ENCODE peak calls at places on chromosomes 2 and 18, in four cellular contexts. One of them, this sample, is unnamed. For H3K4me1 and H3K9me3, the result is how much of the 10 kb centered on the place peaks cover.

GRCh38 chr2:38075436-38076249 is at the start of gene CYP1B1:
- DNase-seq in lower lobe of right lung: peak
- DNase-seq in cardiac muscle cell: no peak
- DNase-seq in neural progenitor cell: peak
- DNase-seq in this sample: no peak

GRCh38 chr2:45855374-45855773 is 203.9 kb downstream of the PRKCE start:
- DNase-seq in lower lobe of right lung: no peak
- DNase-seq in cardiac muscle cell: no peak
- DNase-seq in neural progenitor cell: no peak
- DNase-seq in this sample: no peak

GRCh38 chr2:189555243-189555642 is 25.3 kb downstream of the SLC40A1 start:
- DNase-seq in neural progenitor cell: no peak
- DNase-seq in cardiac muscle cell: no peak
- DNase-seq in lower lobe of right lung: no peak
- DNase-seq in this sample: no peak

GRCh38 chr2:65064728-65065552 is 8.7 kb downstream of the CEP68 start:
- DNase-seq in cardiac muscle cell: peak
- DNase-seq in neural progenitor cell: peak
- DNase-seq in lower lobe of right lung: peak
- DNase-seq in this sample: peak

GRCh38 chr2:164661349-164661748 is 40.1 kb upstream of the GRB14 start:
- DNase-seq in cardiac muscle cell: no peak
- DNase-seq in neural progenitor cell: no peak
- DNase-seq in lower lobe of right lung: no peak
- DNase-seq in this sample: no peak

GRCh38 chr2:95719473-95720060 is 127.8 kb downstream of the TRIM43 start:
- DNase-seq in neural progenitor cell: no peak
- DNase-seq in cardiac muscle cell: peak
- DNase-seq in lower lobe of right lung: peak
- DNase-seq in this sample: no peak

GRCh38 chr2:137947714-137948336 is 16.4 kb upstream of the HNMT start:
- DNase-seq in neural progenitor cell: peak
- DNase-seq in cardiac muscle cell: peak
- DNase-seq in lower lobe of right lung: peak
- DNase-seq in this sample: peak

GRCh38 chr2:136917281-136917680 is 151.9 kb downstream of the THSD7B start:
- DNase-seq in cardiac muscle cell: no peak
- DNase-seq in lower lobe of right lung: no peak
- DNase-seq in neural progenitor cell: peak
- DNase-seq in this sample: peak

GRCh38 chr18:44579028-44579692 is 101.5 kb upstream of the SETBP1 start:
- DNase-seq in cardiac muscle cell: peak
- DNase-seq in lower lobe of right lung: no peak
- DNase-seq in neural progenitor cell: peak
- DNase-seq in this sample: peak

GRCh38 chr2:159936471-159936870 is 125.9 kb downstream of the PLA2R1 start:
- DNase-seq in neural progenitor cell: no peak
- DNase-seq in lower lobe of right lung: no peak
- DNase-seq in cardiac muscle cell: no peak
- DNase-seq in this sample: peak

GRCh38 chr18:73564073-73564472 is 583.6 kb downstream of the FBXO15 start:
- DNase-seq in cardiac muscle cell: no peak
- DNase-seq in neural progenitor cell: no peak
- DNase-seq in lower lobe of right lung: no peak
- DNase-seq in this sample: peak

GRCh38 chr2:229884775-229885699 is 36.8 kb downstream of the TRIP12 start:
- DNase-seq in lower lobe of right lung: no peak
- DNase-seq in cardiac muscle cell: no peak
- DNase-seq in neural progenitor cell: no peak
- DNase-seq in this sample: no peak

GRCh38 chr2:203018181-203018580 is 3.5 kb downstream of the NBEAL1 start:
- DNase-seq in neural progenitor cell: no peak
- DNase-seq in lower lobe of right lung: no peak
- DNase-seq in cardiac muscle cell: peak
- DNase-seq in this sample: no peak

GRCh38 chr2:223970343-223971128 is 13.3 kb downstream of the MRPL44 start:
- DNase-seq in neural progenitor cell: peak
- DNase-seq in cardiac muscle cell: peak
- DNase-seq in lower lobe of right lung: no peak
- DNase-seq in this sample: peak

GRCh38 chr2:236086971-236087465 is 81.2 kb downstream of the GBX2 start:
- DNase-seq in lower lobe of right lung: no peak
- DNase-seq in cardiac muscle cell: no peak
- DNase-seq in neural progenitor cell: peak
- DNase-seq in this sample: peak

GRCh38 chr18:3251963-3252277 is 4.3 kb downstream of the MYL12A start:
- DNase-seq in neural progenitor cell: no peak
- DNase-seq in lower lobe of right lung: no peak
- DNase-seq in cardiac muscle cell: no peak
- DNase-seq in this sample: no peak
- H3K4me1 ChIP-seq in neural progenitor cell: under half
- H3K4me1 ChIP-seq in lower lobe of right lung: half or more
- H3K4me1 ChIP-seq in cardiac muscle cell: under half
- H3K4me1 ChIP-seq in this sample: under half

DNA sequence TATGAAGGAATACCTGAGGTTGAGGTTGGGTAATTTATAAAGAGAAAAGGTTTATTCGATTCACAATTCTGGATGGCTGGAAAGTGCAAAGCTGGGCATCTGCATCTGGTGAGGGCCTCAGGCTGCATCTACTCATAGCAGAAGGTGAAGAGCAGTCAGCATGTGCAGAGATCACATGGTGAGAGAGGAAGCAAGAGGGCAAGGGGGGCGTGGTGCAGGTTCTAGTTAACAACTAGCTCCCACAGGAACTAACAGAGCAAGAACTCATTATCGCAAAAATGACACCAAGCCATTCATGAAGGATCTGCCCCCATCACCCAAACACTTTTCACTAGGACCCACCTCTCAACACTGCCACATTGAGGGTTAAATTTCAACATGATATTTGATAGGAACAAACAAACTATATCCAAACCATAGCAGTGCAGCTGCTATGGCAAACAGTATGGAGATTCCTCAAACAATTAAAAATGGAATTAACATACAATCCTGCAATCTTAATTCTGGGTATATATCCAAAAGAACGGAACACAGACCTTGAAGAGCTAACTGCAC is 72.8 kb upstream of the LDLRAD4 start:
- DNase-seq in lower lobe of right lung: no peak
- DNase-seq in cardiac muscle cell: no peak
- DNase-seq in neural progenitor cell: no peak
- DNase-seq in this sample: no peak
- H3K9me3 ChIP-seq in lower lobe of right lung: under half
- H3K9me3 ChIP-seq in cardiac muscle cell: under half
- H3K9me3 ChIP-seq in neural progenitor cell: under half
- H3K9me3 ChIP-seq in this sample: under half

GRCh38 chr2:216634317-216635148 is 1.3 kb downstream of the IGFBP2 start:
- DNase-seq in neural progenitor cell: peak
- DNase-seq in lower lobe of right lung: no peak
- DNase-seq in cardiac muscle cell: peak
- DNase-seq in this sample: peak
- H3K4me1 ChIP-seq in neural progenitor cell: under half
- H3K4me1 ChIP-seq in lower lobe of right lung: under half
- H3K4me1 ChIP-seq in cardiac muscle cell: under half
- H3K4me1 ChIP-seq in this sample: under half

DNA sequence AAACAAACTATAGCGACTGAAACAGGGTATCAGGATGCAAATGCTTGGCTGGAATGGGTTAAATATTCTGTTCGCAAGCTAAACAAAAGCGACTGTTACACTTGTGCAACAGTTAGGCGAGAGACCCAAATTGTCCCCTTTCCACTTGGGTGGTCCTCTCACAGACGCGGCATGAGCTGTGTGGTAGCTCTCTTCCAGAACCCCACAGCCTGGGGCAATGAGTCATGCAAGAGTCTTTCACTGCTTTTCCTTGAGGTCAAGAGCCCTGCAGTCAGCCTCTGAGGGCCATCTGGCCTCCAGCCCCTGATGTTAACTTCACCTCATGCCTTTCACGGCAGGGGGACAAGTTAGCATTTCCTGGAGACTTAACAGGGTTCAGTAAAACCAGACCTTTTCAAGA is 25.7 kb downstream of the SULT1C4 start:
- DNase-seq in lower lobe of right lung: no peak
- DNase-seq in cardiac muscle cell: no peak
- DNase-seq in neural progenitor cell: peak
- DNase-seq in this sample: no peak
- H3K9me3 ChIP-seq in lower lobe of right lung: under half
- H3K9me3 ChIP-seq in cardiac muscle cell: under half
- H3K9me3 ChIP-seq in neural progenitor cell: under half
- H3K9me3 ChIP-seq in this sample: under half

DNA sequence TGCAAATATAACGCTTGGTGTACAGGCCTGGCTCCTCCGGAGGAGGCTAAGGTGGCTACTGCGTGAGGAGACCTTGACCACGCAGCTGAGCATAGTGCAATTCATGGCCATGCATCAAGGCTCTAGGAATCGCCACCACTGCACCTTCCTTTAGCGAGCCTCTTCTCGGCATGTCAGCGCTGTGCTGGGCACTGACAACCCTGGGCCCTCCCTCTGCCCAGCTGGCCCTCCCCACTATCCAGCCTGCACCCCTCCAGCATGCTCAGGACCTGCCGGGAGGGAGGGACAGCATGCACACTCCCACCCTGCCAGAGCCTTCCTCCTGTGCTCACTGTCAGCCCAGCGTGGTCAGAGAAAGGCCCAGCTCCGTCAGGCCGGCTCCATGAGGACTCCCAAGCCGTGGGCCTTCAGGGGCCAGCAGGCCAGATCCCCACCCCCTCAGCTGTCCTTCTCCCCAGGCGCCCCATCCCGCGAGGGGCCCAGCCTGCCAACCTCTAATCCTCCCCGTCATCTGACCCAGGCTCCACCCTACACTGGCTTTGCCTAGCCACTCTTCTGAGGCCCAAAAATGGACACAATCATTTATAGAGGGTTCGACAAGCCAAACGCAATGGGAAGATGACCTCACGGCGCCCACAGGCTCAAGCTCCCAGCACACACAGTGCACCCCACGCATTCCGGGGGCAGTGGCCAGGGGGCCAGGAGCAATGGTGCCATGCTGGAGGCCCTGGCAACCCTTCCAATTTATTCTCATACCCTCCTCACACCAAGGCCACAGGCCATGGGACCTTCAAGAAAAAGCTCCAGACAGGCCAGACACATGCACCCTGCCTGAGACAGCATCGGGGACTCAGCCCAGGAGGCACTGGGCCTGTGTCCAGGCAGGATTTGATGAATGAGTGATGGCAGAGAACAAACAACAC is 3.5 kb downstream of the BIN1 start:
- DNase-seq in lower lobe of right lung: no peak
- DNase-seq in cardiac muscle cell: no peak
- DNase-seq in neural progenitor cell: no peak
- DNase-seq in this sample: no peak
- H3K4me1 ChIP-seq in lower lobe of right lung: under half
- H3K4me1 ChIP-seq in cardiac muscle cell: under half
- H3K4me1 ChIP-seq in neural progenitor cell: under half
- H3K4me1 ChIP-seq in this sample: under half

GRCh38 chr2:107618769-107619168 is 207.9 kb upstream of the RGPD4 start:
- DNase-seq in neural progenitor cell: no peak
- DNase-seq in cardiac muscle cell: no peak
- DNase-seq in lower lobe of right lung: no peak
- DNase-seq in this sample: no peak

GRCh38 chr2:107622741-107623310 is 203.9 kb upstream of the RGPD4 start:
- DNase-seq in neural progenitor cell: no peak
- DNase-seq in cardiac muscle cell: peak
- DNase-seq in lower lobe of right lung: no peak
- DNase-seq in this sample: no peak

GRCh38 chr2:107627164-107627563 is 199.5 kb upstream of the RGPD4 start:
- DNase-seq in neural progenitor cell: no peak
- DNase-seq in lower lobe of right lung: no peak
- DNase-seq in cardiac muscle cell: peak
- DNase-seq in this sample: no peak

GRCh38 chr2:107625982-107626381 is 200.7 kb upstream of the RGPD4 start:
- DNase-seq in cardiac muscle cell: no peak
- DNase-seq in lower lobe of right lung: no peak
- DNase-seq in neural progenitor cell: no peak
- DNase-seq in this sample: no peak

GRCh38 chr2:107621186-107621835 is 205.4 kb upstream of the RGPD4 start:
- DNase-seq in cardiac muscle cell: no peak
- DNase-seq in neural progenitor cell: no peak
- DNase-seq in lower lobe of right lung: no peak
- DNase-seq in this sample: no peak
- H3K9me3 ChIP-seq in cardiac muscle cell: under half
- H3K9me3 ChIP-seq in neural progenitor cell: under half
- H3K9me3 ChIP-seq in lower lobe of right lung: under half
- H3K9me3 ChIP-seq in this sample: under half

DNA sequence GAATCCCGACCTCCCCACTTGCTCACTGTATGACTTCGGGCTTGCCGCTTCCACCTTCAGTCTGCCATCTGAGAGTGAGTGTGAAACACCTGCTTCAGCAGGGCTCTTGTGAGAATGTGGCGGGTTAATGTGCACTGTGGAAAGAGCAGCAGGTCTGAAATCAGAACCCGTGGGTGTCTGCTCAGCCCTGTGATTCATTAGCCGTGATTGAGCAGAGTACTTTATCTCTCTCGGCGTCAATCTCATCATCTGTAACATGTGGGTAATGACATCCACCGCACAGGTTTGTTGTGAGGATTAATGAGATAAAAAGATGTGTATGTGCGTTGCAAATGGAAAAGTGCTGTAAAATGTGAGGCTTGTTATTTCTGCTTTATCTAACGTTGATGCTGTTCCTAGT is 128.6 kb downstream of the LRATD1 start:
- DNase-seq in neural progenitor cell: no peak
- DNase-seq in lower lobe of right lung: no peak
- DNase-seq in cardiac muscle cell: no peak
- DNase-seq in this sample: no peak
- H3K4me1 ChIP-seq in neural progenitor cell: under half
- H3K4me1 ChIP-seq in lower lobe of right lung: under half
- H3K4me1 ChIP-seq in cardiac muscle cell: under half
- H3K4me1 ChIP-seq in this sample: under half

This sample was measured in A673.